ENCODE peak calls at places on chromosome 7, in six cellular contexts. L is A549, K is fibroblast of the aortic adventitia, D is M059J, U is NCI-H1436, G is mucosa of gallbladder. Z is an unnamed sample.

GRCh38 chr7:54091322-54091721 is 450.9 kb upstream of the VSTM2A start:
- DNase-seq in L (no peak), K (no peak), D (no peak), U (no peak), G (no peak), Z (no peak)

GRCh38 chr7:116218051-116218645 is 7.8 kb downstream of the TES start:
- DNase-seq in L (no peak), K (peak; percentile 99), D (peak; percentile 100), U (no peak), G (peak; percentile 64), Z (no peak)

GRCh38 chr7:132407764-132408163 is 168.5 kb downstream of the PLXNA4 start:
- DNase-seq in L (no peak), K (peak; percentile 74), D (no peak), U (no peak), G (no peak), Z (no peak)

GRCh38 chr7:377069-378040 is 87.4 kb downstream of the FOXL3 start:
- DNase-seq in L (no peak), K (no peak), D (no peak), U (no peak), G (no peak), Z (no peak)

GRCh38 chr7:47968852-47969774 is 10.3 kb downstream of the HUS1 start:
- DNase-seq in L (peak; percentile 82), K (peak; percentile 74), D (peak; percentile 55), U (peak; percentile 51), G (peak; percentile 40), Z (peak; percentile 48)

GRCh38 chr7:73799282-73800141 is 29.4 kb upstream of the CLDN3 start:
- DNase-seq in L (no peak), K (no peak), D (peak; percentile 26), U (no peak), G (no peak), Z (no peak)

GRCh38 chr7:106216517-106217088 is 68.2 kb downstream of the NAMPT start:
- DNase-seq in L (peak; percentile 75), K (peak; percentile 95), D (peak; percentile 99), U (no peak), G (peak; percentile 12), Z (no peak)

GRCh38 chr7:26645126-26645525 is 219.3 kb downstream of the SKAP2 start:
- DNase-seq in L (no peak), K (no peak), D (no peak), U (no peak), G (no peak), Z (no peak)

GRCh38 chr7:134457166-134457565 is 1.7 kb downstream of the AKR1B1 start:
- DNase-seq in L (no peak), K (peak; percentile 59), D (no peak), U (no peak), G (no peak), Z (no peak)

GRCh38 chr7:33873981-33874750 is 31.2 kb upstream of the BMPER start:
- DNase-seq in L (peak; percentile 33), K (peak; percentile 81), D (peak; percentile 90), U (no peak), G (no peak), Z (no peak)

GRCh38 chr7:20141666-20142065 is 75.5 kb downstream of the MACC1 start:
- DNase-seq in L (no peak), K (no peak), D (no peak), U (peak; percentile 97), G (no peak), Z (no peak)

GRCh38 chr7:32583791-32584190 is 88.5 kb downstream of the AVL9 start:
- DNase-seq in L (no peak), K (no peak), D (no peak), U (no peak), G (no peak), Z (no peak)

GRCh38 chr7:151392426-151392825 is 17.4 kb downstream of the WDR86 start:
- DNase-seq in L (no peak), K (no peak), D (no peak), U (no peak), G (no peak), Z (no peak)

GRCh38 chr7:143518521-143518920 is 40.8 kb downstream of the TAS2R41 start:
- DNase-seq in L (no peak), K (no peak), D (no peak), U (no peak), G (no peak), Z (no peak)

GRCh38 chr7:68313806-68314205 is 1284.5 kb upstream of the AUTS2 start:
- DNase-seq in L (no peak), K (no peak), D (peak; percentile 57), U (no peak), G (no peak), Z (no peak)

GRCh38 chr7:101605611-101606010 is 23.5 kb downstream of the MYL10 start:
- DNase-seq in L (no peak), K (no peak), D (no peak), U (no peak), G (no peak), Z (no peak)

GRCh38 chr7:136859798-136860197 is 8.7 kb upstream of the CHRM2 start:
- DNase-seq in L (no peak), K (peak; percentile 47), D (no peak), U (no peak), G (no peak), Z (no peak)

GRCh38 chr7:37901236-37901827 is 15.3 kb downstream of the SFRP4 start:
- DNase-seq in L (peak; percentile 51), K (peak; percentile 83), D (peak; percentile 60), U (no peak), G (no peak), Z (no peak)

Z was measured in NCI-H2107.